ENCODE peak calls at places on chromosome X, in nine cellular contexts. F is esophagus squamous epithelium, H is mesothelial cell of epicardium, V is HFF-Myc, J is fibroblast of lung, O is sigmoid colon, P is AG09319, K is D721Med, D is IMR-90. G is an unnamed sample.
A peak's percentile ranks its signal among the peaks of the same experiment; 100 is the strongest.

GRCh38 chrX:120463241-120463640 is 5.9 kb downstream of the LAMP2 start:
- DNase-seq in V (no peak), H (no peak), F (no peak), P (no peak), J (peak; percentile 37), K (no peak), O (no peak), D (peak; percentile 45), G (no peak)

GRCh38 chrX:23879380-23880090 is 28.2 kb downstream of the APOO start:
- DNase-seq in F (no peak), O (no peak), H (no peak), P (no peak), D (no peak), J (no peak), K (no peak), V (no peak), G (no peak)

GRCh38 chrX:110871839-110872238 is 76.2 kb upstream of the CHRDL1 start:
- DNase-seq in J (no peak), F (no peak), H (no peak), D (no peak), V (no peak), K (no peak), O (no peak), P (no peak), G (no peak)

GRCh38 chrX:44891642-44892041 is 18.7 kb downstream of the KDM6A start:
- DNase-seq in J (no peak), K (no peak), P (no peak), F (no peak), H (no peak), O (no peak), V (no peak), D (no peak), G (no peak)

GRCh38 chrX:150314186-150314585 is 48.9 kb upstream of the MAMLD1 start:
- DNase-seq in H (no peak), F (no peak), K (no peak), P (no peak), O (no peak), J (no peak), D (no peak), V (no peak), G (no peak)

GRCh38 chrX:20382082-20382481 is 115.4 kb upstream of the RPS6KA3 start:
- DNase-seq in V (no peak), H (no peak), D (no peak), K (no peak), O (no peak), J (no peak), P (no peak), F (no peak), G (no peak)

GRCh38 chrX:45747905-45748304 is 547.2 kb upstream of the DIPK2B start:
- DNase-seq in O (no peak), P (no peak), H (no peak), K (no peak), V (no peak), F (no peak), D (no peak), J (peak; percentile 67), G (no peak)

GRCh38 chrX:13220916-13221315 is 98.9 kb downstream of the ATXN3L start:
- DNase-seq in V (peak; percentile 31), J (peak; percentile 94), K (no peak), P (peak; percentile 18), F (no peak), H (no peak), D (peak; percentile 84), O (no peak), G (no peak)

GRCh38 chrX:30653415-30654131 is at the start of gene GK:
- DNase-seq in F (no peak), H (peak; percentile 22), O (peak; percentile 64), K (no peak), P (no peak), J (no peak), D (peak; percentile 12), V (no peak), G (no peak)

GRCh38 chrX:85244411-85245210 is 820 bp downstream of the ZNF711 start:
- DNase-seq in P (no peak), O (no peak), V (no peak), D (peak; percentile 7), H (no peak), K (no peak), J (peak; percentile 41), F (no peak), G (no peak)

GRCh38 chrX:44432641-44433040 is 89.2 kb upstream of the EFHC2 start:
- DNase-seq in F (no peak), D (peak; percentile 3), P (no peak), J (no peak), H (no peak), O (no peak), V (peak; percentile 38), K (no peak), G (no peak)

GRCh38 chrX:141989802-141990201 is 86.1 kb downstream of the MAGEC1 start:
- DNase-seq in D (no peak), O (no peak), H (no peak), F (no peak), J (peak; percentile 52), V (no peak), K (no peak), P (no peak), G (no peak)

GRCh38 chrX:13008189-13008533 is 33.3 kb downstream of the TMSB4X start:
- DNase-seq in J (no peak), D (peak; percentile 34), K (no peak), V (no peak), H (no peak), F (no peak), P (no peak), O (no peak), G (no peak)

GRCh38 chrX:12304261-12304660 is 166.0 kb downstream of the FRMPD4 start:
- DNase-seq in D (peak; percentile 30), K (no peak), H (no peak), J (no peak), O (no peak), V (no peak), F (no peak), P (no peak), G (no peak)

GRCh38 chrX:107629533-107629909 is 1.2 kb downstream of the PRPS1 start:
- DNase-seq in V (no peak), K (no peak), H (no peak), O (no peak), J (peak; percentile 39), P (no peak), D (peak; percentile 36), F (no peak), G (no peak)

GRCh38 chrX:17552251-17552650 is 177.3 kb downstream of the NHS start:
- DNase-seq in H (no peak), D (peak; percentile 55), O (no peak), F (no peak), K (no peak), V (no peak), J (peak; percentile 78), P (no peak), G (no peak)

GRCh38 chrX:47771473-47771872 is 65.2 kb upstream of the ZNF81 start:
- DNase-seq in D (no peak), P (no peak), F (no peak), K (no peak), O (no peak), J (no peak), H (no peak), V (no peak), G (no peak)

GRCh38 chrX:43693602-43694406 is 37.7 kb downstream of the MAOA start:
- DNase-seq in F (no peak), D (no peak), K (no peak), J (peak; percentile 8), O (no peak), P (no peak), H (no peak), V (no peak), G (no peak)

GRCh38 chrX:15214614-15215013 is 55.3 kb downstream of the ASB9 start:
- DNase-seq in V (no peak), F (no peak), P (no peak), O (no peak), K (no peak), H (no peak), J (no peak), D (no peak), G (no peak)

GRCh38 chrX:16970977-16971376 is 24.5 kb downstream of the REPS2 start:
- DNase-seq in H (no peak), F (no peak), O (no peak), D (peak; percentile 30), J (peak; percentile 76), P (no peak), V (no peak), K (no peak), G (no peak)

GRCh38 chrX:132955710-132956109 is 2.7 kb downstream of the HS6ST2 start:
- DNase-seq in F (no peak), P (no peak), K (no peak), J (no peak), O (no peak), D (no peak), H (no peak), V (no peak), G (no peak)

GRCh38 chrX:94831364-94831763 is 1157.4 kb downstream of the FAM133A start:
- DNase-seq in H (no peak), O (no peak), K (no peak), F (no peak), V (no peak), J (peak; percentile 4), D (peak; percentile 0), P (no peak), G (no peak)

GRCh38 chrX:40016702-40017101 is 81.1 kb downstream of the BCOR start:
- DNase-seq in F (no peak), P (no peak), O (no peak), V (no peak), J (no peak), K (no peak), D (no peak), H (no peak), G (no peak)
- TF ChIP-seq CTCF in F (no peak), P (no peak), O (no peak), V (no peak), J (no peak), K (no peak), D (no peak), H (no peak), G (no peak)

GRCh38 chrX:103440621-103441020 is 64.3 kb downstream of the BEX3 start:
- DNase-seq in K (no peak), V (no peak), H (no peak), D (no peak), F (no peak), J (peak; percentile 74), O (no peak), P (no peak), G (no peak)
- TF ChIP-seq CTCF in K (no peak), V (no peak), H (no peak), D (no peak), F (no peak), J (no peak), O (no peak), P (no peak), G (no peak)

DNA sequence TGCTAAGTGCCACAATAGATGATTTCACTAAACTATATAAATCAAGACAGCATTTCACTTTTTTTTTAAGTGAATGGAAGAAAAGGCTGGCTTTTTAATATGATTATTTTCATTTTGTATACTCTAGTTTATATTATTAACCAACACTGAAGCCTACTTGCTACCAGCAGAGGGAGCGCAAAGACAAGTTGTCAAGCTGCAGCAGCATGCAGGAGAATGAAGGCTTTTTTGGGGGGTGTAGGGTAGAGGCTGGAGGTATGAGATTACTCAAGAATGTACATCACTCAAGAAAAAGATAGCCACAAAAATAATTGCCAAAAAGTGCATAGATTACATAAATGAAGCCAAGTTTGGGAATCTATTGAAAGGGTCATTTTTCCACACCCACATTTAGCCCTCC is 519.5 kb downstream of the FGF13 start:
- DNase-seq in O (no peak), K (no peak), D (peak; percentile 19), J (peak; percentile 22), H (no peak), F (no peak), V (no peak), P (no peak), G (no peak)
- TF ChIP-seq CTCF in O (no peak), K (peak; percentile 51), D (peak; percentile 48), J (peak; percentile 25), H (peak; percentile 48), F (peak; percentile 15), V (no peak), P (peak; percentile 33), G (no peak)

GRCh38 chrX:8500203-8500602 is 35.6 kb downstream of the VCX3B start:
- DNase-seq in P (no peak), J (no peak), V (no peak), D (no peak), H (no peak), F (no peak), K (no peak), O (no peak), G (no peak)
- TF ChIP-seq CTCF in P (no peak), J (no peak), V (no peak), D (no peak), H (no peak), F (no peak), K (no peak), O (no peak), G (no peak)